ENCODE peak calls at places on chromosome 9, in eight cellular contexts. Q is OCI-LY7, L is HCT116, O is fibroblast of lung, K is suprapubic skin, D is adrenal gland, S is A673, J is A549. F is an unnamed sample.

GRCh38 chr9:38131729-38132128 is 62.7 kb upstream of the SHB start:
- DNase-seq in K (no peak), O (no peak), J (no peak), S (no peak), Q (no peak), L (no peak), D (no peak), F (no peak)

GRCh38 chr9:124054671-124055212 is 43.2 kb downstream of the LHX2 start:
- DNase-seq in D (no peak), S (no peak), J (peak; percentile 36), K (no peak), Q (no peak), O (peak; percentile 99), L (no peak), F (no peak)

GRCh38 chr9:10701906-10702305 is 89.1 kb upstream of the PTPRD start:
- DNase-seq in J (no peak), L (no peak), K (no peak), S (no peak), D (no peak), O (no peak), Q (no peak), F (no peak)

GRCh38 chr9:20119566-20119965 is 330.7 kb upstream of the SLC24A2 start:
- DNase-seq in D (no peak), L (no peak), J (no peak), S (no peak), K (no peak), O (no peak), Q (no peak), F (no peak)

GRCh38 chr9:136138566-136138965 is 19.9 kb upstream of the TMEM250 start:
- DNase-seq in Q (peak; percentile 74), D (no peak), O (peak; percentile 7), L (peak; percentile 63), S (peak; percentile 77), K (no peak), J (peak; percentile 69), F (no peak)

GRCh38 chr9:5988265-5988664 is 27.2 kb downstream of the RANBP6 start:
- DNase-seq in K (no peak), J (peak; percentile 3), S (no peak), O (no peak), D (no peak), Q (no peak), L (no peak), F (no peak)

GRCh38 chr9:136455043-136456002 is 15.7 kb upstream of the INPP5E start:
- DNase-seq in D (no peak), J (no peak), L (no peak), O (no peak), Q (no peak), S (no peak), K (no peak), F (peak; percentile 31)

GRCh38 chr9:16954032-16954431 is 83.6 kb upstream of the BNC2 start:
- DNase-seq in J (no peak), K (no peak), D (no peak), S (no peak), O (no peak), Q (no peak), L (no peak), F (no peak)

GRCh38 chr9:98146101-98146991 is 27.3 kb upstream of the TRIM14 start:
- DNase-seq in O (no peak), Q (no peak), K (peak; percentile 85), J (peak; percentile 68), S (no peak), D (peak; percentile 49), L (no peak), F (no peak)

GRCh38 chr9:127862075-127863011 is 7.9 kb upstream of the ENG start:
- DNase-seq in L (no peak), K (no peak), O (no peak), D (peak; percentile 80), Q (peak; percentile 74), J (no peak), S (no peak), F (peak; percentile 45)

GRCh38 chr9:117718701-117719100 is 14.5 kb downstream of the TLR4 start:
- DNase-seq in S (no peak), O (no peak), K (no peak), L (no peak), Q (no peak), J (no peak), D (no peak), F (no peak)

GRCh38 chr9:38068616-38068865 is 486 bp downstream of the SHB start:
- DNase-seq in S (peak; percentile 75), K (no peak), D (peak; percentile 41), O (peak; percentile 62), J (peak; percentile 60), L (no peak), Q (peak; percentile 30), F (no peak)

GRCh38 chr9:112360047-112360804 is 19.7 kb upstream of the HSDL2 start:
- DNase-seq in O (peak; percentile 73), L (no peak), K (no peak), D (no peak), S (no peak), Q (no peak), J (no peak), F (no peak)

GRCh38 chr9:96478829-96479371 is 28.9 kb downstream of the HABP4 start:
- DNase-seq in L (no peak), O (peak; percentile 75), K (no peak), Q (no peak), D (no peak), S (peak; percentile 41), J (no peak), F (no peak)

GRCh38 chr9:118711843-118712242 is 657.4 kb downstream of the BRINP1 start:
- DNase-seq in K (no peak), D (no peak), J (no peak), L (no peak), Q (no peak), O (no peak), S (no peak), F (no peak)

GRCh38 chr9:8604201-8604600 is 804.6 kb upstream of the DMAC1 start:
- DNase-seq in O (no peak), S (no peak), K (no peak), J (no peak), D (no peak), L (no peak), Q (no peak), F (no peak)

GRCh38 chr9:127559247-127559680 is 52.8 kb upstream of the STXBP1 start:
- DNase-seq in Q (no peak), J (no peak), K (peak; percentile 64), D (no peak), O (no peak), S (no peak), L (no peak), F (no peak)

GRCh38 chr9:3479516-3480352 is 46.1 kb downstream of the RFX3 start:
- DNase-seq in D (no peak), Q (peak; percentile 56), L (no peak), K (no peak), S (no peak), O (no peak), J (no peak), F (no peak)

GRCh38 chr9:21605489-21605931 is 123.4 kb upstream of the IFNE start:
- DNase-seq in O (peak; percentile 98), S (no peak), J (peak; percentile 89), K (no peak), Q (no peak), L (no peak), D (no peak), F (no peak)

GRCh38 chr9:87599901-87600610 is 102.4 kb downstream of the DAPK1 start:
- DNase-seq in Q (no peak), S (peak; percentile 67), K (no peak), D (no peak), L (no peak), O (peak; percentile 94), J (peak; percentile 67), F (no peak)

GRCh38 chr9:129079829-129080228 is 1.1 kb upstream of the DOLPP1 start:
- DNase-seq in O (no peak), D (no peak), Q (no peak), K (no peak), L (no peak), S (no peak), J (no peak), F (no peak)
- H3K4me1 ChIP-seq in O (peaks cover 6% of the 10 kb centered on the region), D (peaks cover 18% of the 10 kb centered on the region), Q (peaks cover 16% of the 10 kb centered on the region), K (peaks cover 22% of the 10 kb centered on the region), L (peaks cover 11% of the 10 kb centered on the region), S (peaks cover 15% of the 10 kb centered on the region), J (peaks cover 18% of the 10 kb centered on the region), F (peaks cover 23% of the 10 kb centered on the region)

GRCh38 chr9:95382433-95382832 is 64.9 kb upstream of the FANCC start:
- DNase-seq in Q (no peak), D (no peak), L (peak; percentile 12), K (no peak), J (no peak), O (no peak), S (no peak), F (no peak)
- H3K27ac ChIP-seq in Q (no peak overlapping the region), D (no peak overlapping the region), L (no peak overlapping the region), K (no peak overlapping the region), J (peak overlapping the region; percentile 59), O (no peak overlapping the region), S (no peak overlapping the region), F (no peak overlapping the region)

GRCh38 chr9:133307271-133307670 is 28.7 kb downstream of the SURF6 start:
- DNase-seq in L (no peak), K (peak; percentile 53), Q (no peak), D (no peak), J (no peak), O (no peak), S (no peak), F (no peak)
- H3K4me1 ChIP-seq in L (no peaks in the 10 kb centered on the region), K (no peaks in the 10 kb centered on the region), Q (no peaks in the 10 kb centered on the region), D (no peaks in the 10 kb centered on the region), J (no peaks in the 10 kb centered on the region), O (no peaks in the 10 kb centered on the region), S (no peaks in the 10 kb centered on the region), F (no peaks in the 10 kb centered on the region)

GRCh38 chr9:15901572-15901971 is 348.7 kb downstream of the CCDC171 start:
- DNase-seq in S (no peak), L (no peak), Q (no peak), O (no peak), K (no peak), D (no peak), J (no peak), F (no peak)
- H3K27ac ChIP-seq in S (no peak overlapping the region), L (no peak overlapping the region), Q (no peak overlapping the region), O (no peak overlapping the region), K (no peak overlapping the region), D (no peak overlapping the region), J (no peak overlapping the region), F (no peak overlapping the region)

GRCh38 chr9:2028888-2029287 is 13.7 kb downstream of the SMARCA2 start:
- DNase-seq in L (no peak), K (no peak), J (no peak), Q (no peak), S (no peak), O (no peak), D (no peak), F (no peak)

GRCh38 chr9:2026598-2026997 is 11.5 kb downstream of the SMARCA2 start:
- DNase-seq in S (peak; percentile 70), J (no peak), D (no peak), O (no peak), K (no peak), L (no peak), Q (no peak), F (peak; percentile 76)

GRCh38 chr9:2026181-2026580 is 11.0 kb downstream of the SMARCA2 start:
- DNase-seq in J (no peak), L (no peak), S (peak; percentile 63), O (no peak), Q (no peak), K (no peak), D (no peak), F (no peak)

GRCh38 chr9:2029666-2030170 is 14.6 kb downstream of the SMARCA2 start:
- DNase-seq in K (no peak), J (no peak), L (no peak), Q (no peak), S (no peak), O (no peak), D (no peak), F (no peak)

GRCh38 chr9:2027761-2028160 is 12.6 kb downstream of the SMARCA2 start:
- DNase-seq in D (no peak), J (no peak), Q (no peak), K (no peak), S (no peak), L (no peak), O (no peak), F (no peak)
- H3K4me1 ChIP-seq in D (peaks cover 80% of the 10 kb centered on the region), J (no peaks in the 10 kb centered on the region), Q (no peaks in the 10 kb centered on the region), K (peaks cover 98% of the 10 kb centered on the region), S (peaks cover 23% of the 10 kb centered on the region), L (no peaks in the 10 kb centered on the region), O (no peaks in the 10 kb centered on the region), F (peaks cover 96% of the 10 kb centered on the region)